ENCODE peak calls at places on chromosomes 13 and 19, in seven cellular contexts. Q, U, I, T, Z, M and E are unnamed samples.
A peak's percentile ranks its signal among the peaks of the same experiment; 100 is the strongest.

GRCh38 chr13:48818495-48818961 is 157.2 kb upstream of the FNDC3A start:
- DNase-seq in T (no peak), Q (no peak), M (peak; percentile 88), I (peak; percentile 98), U (peak; percentile 90), Z (no peak), E (no peak)

GRCh38 chr13:27635256-27635655 is 13.6 kb downstream of the POLR1D start:
- DNase-seq in Z (no peak), I (no peak), T (no peak), M (no peak), Q (peak; percentile 41), U (no peak), E (peak; percentile 93)

GRCh38 chr13:75870397-75870801 is 234.3 kb downstream of the LMO7 start:
- DNase-seq in U (no peak), T (no peak), I (no peak), Z (no peak), M (no peak), Q (peak; percentile 44), E (peak; percentile 43)

GRCh38 chr13:98970293-98970692 is 7.6 kb downstream of the DOCK9 start:
- DNase-seq in U (no peak), Q (no peak), I (no peak), T (no peak), M (no peak), Z (no peak), E (no peak)

GRCh38 chr19:18698321-18699167 is 15.1 kb downstream of the CRTC1 start:
- DNase-seq in I (no peak), Z (no peak), M (no peak), U (no peak), Q (no peak), T (no peak), E (no peak)

GRCh38 chr19:36008336-36008978 is at the start of gene SYNE4:
- DNase-seq in U (no peak), Z (no peak), M (no peak), Q (no peak), T (peak; percentile 26), I (no peak), E (no peak)

GRCh38 chr19:45254044-45254531 is 3.0 kb downstream of the MARK4 start:
- DNase-seq in M (no peak), I (no peak), Z (no peak), T (no peak), Q (no peak), U (no peak), E (no peak)

GRCh38 chr19:1449467-1450442 is at the start of gene APC2:
- DNase-seq in T (peak; percentile 87), I (no peak), Z (no peak), U (no peak), M (no peak), Q (no peak), E (no peak)

GRCh38 chr19:48030073-48030472 is 13.8 kb downstream of the CABP5 start:
- DNase-seq in Z (no peak), U (no peak), Q (no peak), I (no peak), M (no peak), T (no peak), E (no peak)

GRCh38 chr19:29508181-29508580 is 17.6 kb upstream of the VSTM2B start:
- DNase-seq in U (no peak), Q (no peak), M (no peak), Z (no peak), I (no peak), T (no peak), E (no peak)

GRCh38 chr19:7657047-7657779 is 11.6 kb upstream of the RETN start:
- DNase-seq in M (no peak), U (no peak), Q (peak; percentile 68), I (no peak), Z (no peak), T (no peak), E (peak; percentile 84)

GRCh38 chr13:34756136-34756535 is 185.9 kb upstream of the NBEA start:
- DNase-seq in M (no peak), I (no peak), U (no peak), T (no peak), Z (no peak), Q (no peak), E (no peak)

GRCh38 chr13:102680842-102681725 is 13.8 kb downstream of the METTL21C start:
- DNase-seq in Z (no peak), Q (peak; percentile 73), I (no peak), U (no peak), T (no peak), M (no peak), E (peak; percentile 25)